ENCODE peak calls at places on chromosomes 3 and 15, in ten cellular contexts. J is Right ventricle myocardium superior; K is T-helper 1 cell; A is fibroblast of pulmonary artery; P is NCI-H1417 treated with DMSO at 0.1 percent for 48 hours; H is endothelial cell of umbilical vein; I is hepatocyte; L is naive thymus-derived CD8-positive, alpha-beta T cell; S is brain microvascular endothelial cell; D is SW480. Z is an unnamed sample.

GRCh38 chr15:100784493-100785180 is 95.0 kb upstream of the ALDH1A3 start:
- DNase-seq in J (no peak), K (no peak), A (no peak), P (no peak), H (no peak), I (no peak), L (no peak), S (no peak), D (no peak), Z (no peak)

GRCh38 chr3:136994772-136995516 is 37.2 kb downstream of the IL20RB start:
- DNase-seq in J (peak), K (no peak), A (peak), P (no peak), H (peak), I (no peak), L (no peak), S (peak), D (no peak), Z (peak)

GRCh38 chr3:27483117-27484001 is 825 bp downstream of the SLC4A7 start:
- DNase-seq in J (peak), K (peak), A (peak), P (no peak), H (peak), I (peak), L (no peak), S (peak), D (peak), Z (no peak)

GRCh38 chr3:71684752-71685151 is 40.5 kb downstream of the EIF4E3 start:
- DNase-seq in J (no peak), K (no peak), A (peak), P (no peak), H (peak), I (peak), L (no peak), S (peak), D (peak), Z (no peak)

GRCh38 chr3:44208568-44208967 is 33.1 kb upstream of the TOPAZ1 start:
- DNase-seq in J (no peak), K (no peak), A (no peak), P (no peak), H (no peak), I (no peak), L (no peak), S (no peak), D (peak), Z (no peak)

GRCh38 chr3:23115171-23115877 is 87.8 kb upstream of the UBE2E2 start:
- DNase-seq in J (no peak), K (no peak), A (no peak), P (no peak), H (no peak), I (no peak), L (no peak), S (no peak), D (peak), Z (no peak)

GRCh38 chr3:53222183-53222901 is 33.5 kb downstream of the TKT start:
- DNase-seq in J (peak), K (no peak), A (no peak), P (no peak), H (no peak), I (no peak), L (no peak), S (no peak), D (peak), Z (no peak)

GRCh38 chr3:31635586-31635985 is 102.9 kb downstream of the STT3B start:
- DNase-seq in J (no peak), K (no peak), A (no peak), P (no peak), H (no peak), I (no peak), L (no peak), S (no peak), D (no peak), Z (no peak)

GRCh38 chr3:189278211-189278610 is 106.4 kb downstream of the TPRG1 start:
- DNase-seq in J (no peak), K (no peak), A (no peak), P (no peak), H (no peak), I (no peak), L (no peak), S (no peak), D (no peak), Z (no peak)

GRCh38 chr3:56783644-56784451 is 17.9 kb downstream of the ARHGEF3 start:
- DNase-seq in J (peak), K (peak), A (peak), P (no peak), H (peak), I (peak), L (peak), S (peak), D (no peak), Z (peak)

GRCh38 chr15:39145854-39146253 is 435.0 kb upstream of the THBS1 start:
- DNase-seq in J (no peak), K (no peak), A (no peak), P (no peak), H (peak), I (no peak), L (no peak), S (no peak), D (no peak), Z (no peak)

GRCh38 chr3:177197934-177198484 is 727 bp upstream of the TBL1XR1 start:
- DNase-seq in J (no peak), K (no peak), A (no peak), P (no peak), H (peak), I (no peak), L (no peak), S (no peak), D (peak), Z (no peak)

GRCh38 chr3:133864616-133865015 is 31.1 kb downstream of the RAB6B start:
- DNase-seq in J (no peak), K (no peak), A (no peak), P (no peak), H (no peak), I (no peak), L (no peak), S (no peak), D (no peak), Z (no peak)

GRCh38 chr3:79204351-79204750 is 563.4 kb downstream of the ROBO1 start:
- DNase-seq in J (no peak), K (no peak), A (no peak), P (no peak), H (no peak), I (no peak), L (no peak), S (no peak), D (no peak), Z (no peak)

GRCh38 chr3:172467170-172467824 is 19.0 kb upstream of the GHSR start:
- DNase-seq in J (no peak), K (no peak), A (peak), P (no peak), H (peak), I (peak), L (no peak), S (peak), D (no peak), Z (no peak)

GRCh38 chr3:117589454-117589853 is 879.9 kb downstream of the TUSC7 start:
- DNase-seq in J (no peak), K (no peak), A (no peak), P (no peak), H (no peak), I (no peak), L (no peak), S (no peak), D (no peak), Z (peak)

GRCh38 chr3:168545591-168545990 is 449.9 kb upstream of the GOLIM4 start:
- DNase-seq in J (peak), K (no peak), A (peak), P (no peak), H (no peak), I (no peak), L (no peak), S (peak), D (no peak), Z (no peak)

Z was measured in NCI-H2081 treated with DMSO at 0.1 percent for 48 hours.